ENCODE peak calls at places on chromosomes 16 and 17, in six cellular contexts. One of them, this sample, is unnamed.

GRCh38 chr16:22425036-22425801 is 50.8 kb upstream of the CDR2 start:
- DNase-seq in SK-N-SH: no peak
- DNase-seq in cardiac muscle cell: no peak
- DNase-seq in breast epithelium: peak
- DNase-seq in osteoblast: peak
- DNase-seq in endodermal cell: peak
- DNase-seq in this sample: no peak

GRCh38 chr16:53415504-53415903 is 18.8 kb upstream of the RBL2 start:
- DNase-seq in SK-N-SH: no peak
- DNase-seq in cardiac muscle cell: no peak
- DNase-seq in breast epithelium: no peak
- DNase-seq in osteoblast: no peak
- DNase-seq in endodermal cell: peak
- DNase-seq in this sample: no peak

GRCh38 chr17:4742133-4742532 is 2.4 kb upstream of the CXCL16 start:
- DNase-seq in SK-N-SH: no peak
- DNase-seq in cardiac muscle cell: no peak
- DNase-seq in breast epithelium: no peak
- DNase-seq in osteoblast: peak
- DNase-seq in endodermal cell: no peak
- DNase-seq in this sample: no peak

GRCh38 chr17:79864147-79864546 is 24.9 kb upstream of the CBX4 start:
- DNase-seq in SK-N-SH: peak
- DNase-seq in cardiac muscle cell: no peak
- DNase-seq in breast epithelium: no peak
- DNase-seq in osteoblast: no peak
- DNase-seq in endodermal cell: no peak
- DNase-seq in this sample: no peak

GRCh38 chr16:66695935-66696668 is 441 bp downstream of the CMTM4 start:
- DNase-seq in SK-N-SH: no peak
- DNase-seq in cardiac muscle cell: no peak
- DNase-seq in breast epithelium: peak
- DNase-seq in osteoblast: no peak
- DNase-seq in endodermal cell: peak
- DNase-seq in this sample: no peak

GRCh38 chr16:4913130-4913773 is 23.7 kb downstream of the PPL start:
- DNase-seq in SK-N-SH: no peak
- DNase-seq in cardiac muscle cell: no peak
- DNase-seq in breast epithelium: no peak
- DNase-seq in osteoblast: peak
- DNase-seq in endodermal cell: no peak
- DNase-seq in this sample: no peak

GRCh38 chr17:13415877-13416416 is 185.8 kb downstream of the HS3ST3A1 start:
- DNase-seq in SK-N-SH: peak
- DNase-seq in cardiac muscle cell: peak
- DNase-seq in breast epithelium: no peak
- DNase-seq in osteoblast: peak
- DNase-seq in endodermal cell: no peak
- DNase-seq in this sample: no peak

GRCh38 chr16:86858501-86858900 is 280.2 kb downstream of the FOXL1 start:
- DNase-seq in SK-N-SH: no peak
- DNase-seq in cardiac muscle cell: no peak
- DNase-seq in breast epithelium: no peak
- DNase-seq in osteoblast: no peak
- DNase-seq in endodermal cell: no peak
- DNase-seq in this sample: no peak

GRCh38 chr16:68499011-68499410 is 40.1 kb upstream of the ZFP90 start:
- DNase-seq in SK-N-SH: peak
- DNase-seq in cardiac muscle cell: peak
- DNase-seq in breast epithelium: no peak
- DNase-seq in osteoblast: no peak
- DNase-seq in endodermal cell: no peak
- DNase-seq in this sample: no peak

GRCh38 chr16:19168173-19169080 is at the start of gene SYT17:
- DNase-seq in SK-N-SH: peak
- DNase-seq in cardiac muscle cell: no peak
- DNase-seq in breast epithelium: no peak
- DNase-seq in osteoblast: no peak
- DNase-seq in endodermal cell: no peak
- DNase-seq in this sample: no peak

GRCh38 chr17:45218895-45219661 is 2.6 kb upstream of the FMNL1 start:
- DNase-seq in SK-N-SH: peak
- DNase-seq in cardiac muscle cell: peak
- DNase-seq in breast epithelium: peak
- DNase-seq in osteoblast: peak
- DNase-seq in endodermal cell: peak
- DNase-seq in this sample: no peak

GRCh38 chr16:56303066-56303705 is 111.9 kb downstream of the GNAO1 start:
- DNase-seq in SK-N-SH: no peak
- DNase-seq in cardiac muscle cell: no peak
- DNase-seq in breast epithelium: no peak
- DNase-seq in osteoblast: no peak
- DNase-seq in endodermal cell: no peak
- DNase-seq in this sample: no peak

GRCh38 chr17:37182786-37183185 is 193.0 kb upstream of the C17orf78 start:
- DNase-seq in SK-N-SH: no peak
- DNase-seq in cardiac muscle cell: peak
- DNase-seq in breast epithelium: no peak
- DNase-seq in osteoblast: no peak
- DNase-seq in endodermal cell: no peak
- DNase-seq in this sample: no peak

GRCh38 chr16:87201052-87201451 is 116.1 kb downstream of the C16orf95 start:
- DNase-seq in SK-N-SH: no peak
- DNase-seq in cardiac muscle cell: peak
- DNase-seq in breast epithelium: no peak
- DNase-seq in osteoblast: peak
- DNase-seq in endodermal cell: no peak
- DNase-seq in this sample: no peak

GRCh38 chr17:57663326-57664070 is 81.6 kb downstream of the CCDC182 start:
- DNase-seq in SK-N-SH: peak
- DNase-seq in cardiac muscle cell: no peak
- DNase-seq in breast epithelium: no peak
- DNase-seq in osteoblast: no peak
- DNase-seq in endodermal cell: peak
- DNase-seq in this sample: no peak

GRCh38 chr17:58249270-58250133 is 11.1 kb downstream of the LPO start:
- DNase-seq in SK-N-SH: peak
- DNase-seq in cardiac muscle cell: peak
- DNase-seq in breast epithelium: peak
- DNase-seq in osteoblast: peak
- DNase-seq in endodermal cell: peak
- DNase-seq in this sample: no peak

GRCh38 chr17:64788286-64789060 is 126.4 kb upstream of the SMURF2 start:
- DNase-seq in SK-N-SH: no peak
- DNase-seq in cardiac muscle cell: no peak
- DNase-seq in breast epithelium: peak
- DNase-seq in osteoblast: no peak
- DNase-seq in endodermal cell: peak
- DNase-seq in this sample: no peak

GRCh38 chr17:31580331-31581021 is 189.0 kb downstream of the RAB11FIP4 start:
- DNase-seq in SK-N-SH: no peak
- DNase-seq in cardiac muscle cell: peak
- DNase-seq in breast epithelium: no peak
- DNase-seq in osteoblast: peak
- DNase-seq in endodermal cell: no peak
- DNase-seq in this sample: no peak

GRCh38 chr16:66927012-66927436 is 1.7 kb upstream of the RRAD start:
- DNase-seq in SK-N-SH: no peak
- DNase-seq in cardiac muscle cell: peak
- DNase-seq in breast epithelium: no peak
- DNase-seq in osteoblast: peak
- DNase-seq in endodermal cell: peak
- DNase-seq in this sample: no peak

GRCh38 chr17:45801386-45801785 is 17.3 kb downstream of the CRHR1 start:
- DNase-seq in SK-N-SH: no peak
- DNase-seq in cardiac muscle cell: no peak
- DNase-seq in breast epithelium: no peak
- DNase-seq in osteoblast: no peak
- DNase-seq in endodermal cell: no peak
- DNase-seq in this sample: no peak

GRCh38 chr16:2091722-2092620 is 43.7 kb downstream of the PKD1 start:
- DNase-seq in SK-N-SH: peak
- DNase-seq in cardiac muscle cell: no peak
- DNase-seq in breast epithelium: no peak
- DNase-seq in osteoblast: no peak
- DNase-seq in endodermal cell: peak
- DNase-seq in this sample: no peak

GRCh38 chr17:70084476-70084875 is 9.5 kb downstream of the KCNJ16 start:
- DNase-seq in SK-N-SH: no peak
- DNase-seq in cardiac muscle cell: no peak
- DNase-seq in breast epithelium: no peak
- DNase-seq in osteoblast: peak
- DNase-seq in endodermal cell: no peak
- DNase-seq in this sample: no peak

GRCh38 chr17:19376799-19377198 is 1.5 kb upstream of the MAPK7 start:
- DNase-seq in SK-N-SH: no peak
- DNase-seq in cardiac muscle cell: no peak
- DNase-seq in breast epithelium: no peak
- DNase-seq in osteoblast: no peak
- DNase-seq in endodermal cell: peak
- DNase-seq in this sample: no peak

GRCh38 chr17:57876023-57876865 is 26.4 kb upstream of the MRPS23 start:
- DNase-seq in SK-N-SH: no peak
- DNase-seq in cardiac muscle cell: no peak
- DNase-seq in breast epithelium: no peak
- DNase-seq in osteoblast: peak
- DNase-seq in endodermal cell: peak
- DNase-seq in this sample: no peak

GRCh38 chr17:29412780-29413565 is 22.8 kb downstream of the TAOK1 start:
- DNase-seq in SK-N-SH: no peak
- DNase-seq in cardiac muscle cell: peak
- DNase-seq in breast epithelium: no peak
- DNase-seq in osteoblast: peak
- DNase-seq in endodermal cell: no peak
- DNase-seq in this sample: no peak

GRCh38 chr17:29409963-29410362 is 19.8 kb downstream of the TAOK1 start:
- DNase-seq in SK-N-SH: no peak
- DNase-seq in cardiac muscle cell: no peak
- DNase-seq in breast epithelium: no peak
- DNase-seq in osteoblast: no peak
- DNase-seq in endodermal cell: no peak
- DNase-seq in this sample: no peak

GRCh38 chr17:29407856-29408255 is 17.7 kb downstream of the TAOK1 start:
- DNase-seq in SK-N-SH: no peak
- DNase-seq in cardiac muscle cell: no peak
- DNase-seq in breast epithelium: no peak
- DNase-seq in osteoblast: peak
- DNase-seq in endodermal cell: no peak
- DNase-seq in this sample: no peak
- TF ChIP-seq CTCF in SK-N-SH: no peak
- TF ChIP-seq CTCF in cardiac muscle cell: no peak
- TF ChIP-seq CTCF in breast epithelium: no peak
- TF ChIP-seq CTCF in osteoblast: no peak
- TF ChIP-seq CTCF in endodermal cell: no peak
- TF ChIP-seq CTCF in this sample: no peak

GRCh38 chr16:73385701-73386100 is 337.8 kb upstream of the ZFHX3 start:
- DNase-seq in SK-N-SH: no peak
- DNase-seq in cardiac muscle cell: no peak
- DNase-seq in breast epithelium: no peak
- DNase-seq in osteoblast: no peak
- DNase-seq in endodermal cell: peak
- DNase-seq in this sample: no peak

GRCh38 chr16:73387979-73388378 is 340.1 kb upstream of the ZFHX3 start:
- DNase-seq in SK-N-SH: no peak
- DNase-seq in cardiac muscle cell: no peak
- DNase-seq in breast epithelium: no peak
- DNase-seq in osteoblast: no peak
- DNase-seq in endodermal cell: no peak
- DNase-seq in this sample: no peak

GRCh38 chr16:73389075-73389474 is 341.1 kb upstream of the ZFHX3 start:
- DNase-seq in SK-N-SH: no peak
- DNase-seq in cardiac muscle cell: no peak
- DNase-seq in breast epithelium: no peak
- DNase-seq in osteoblast: no peak
- DNase-seq in endodermal cell: no peak
- DNase-seq in this sample: no peak

GRCh38 chr16:73390936-73391335 is 343.0 kb upstream of the ZFHX3 start:
- DNase-seq in SK-N-SH: no peak
- DNase-seq in cardiac muscle cell: no peak
- DNase-seq in breast epithelium: no peak
- DNase-seq in osteoblast: no peak
- DNase-seq in endodermal cell: no peak
- DNase-seq in this sample: no peak

DNA sequence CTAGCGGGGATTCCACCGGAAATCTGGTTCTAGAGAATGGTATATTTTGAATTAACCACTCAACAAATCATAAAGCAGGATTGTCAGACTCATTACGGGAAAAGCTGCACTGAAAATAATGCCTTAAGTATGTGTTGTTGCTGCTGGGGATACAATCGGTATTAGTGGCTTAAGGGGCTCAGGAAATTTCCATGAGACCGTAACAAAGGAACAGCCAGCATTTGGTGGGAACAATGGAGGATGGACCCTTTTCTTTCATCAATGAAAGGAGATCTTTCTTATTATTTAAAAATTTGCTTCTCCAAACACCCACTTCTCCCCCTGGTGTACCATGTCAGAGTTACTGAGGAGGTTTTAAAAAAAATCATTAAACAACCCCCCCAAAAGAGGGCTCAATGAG is 342.6 kb upstream of the ZFHX3 start:
- DNase-seq in SK-N-SH: no peak
- DNase-seq in cardiac muscle cell: no peak
- DNase-seq in breast epithelium: no peak
- DNase-seq in osteoblast: no peak
- DNase-seq in endodermal cell: no peak
- DNase-seq in this sample: no peak
- TF ChIP-seq CTCF in SK-N-SH: no peak
- TF ChIP-seq CTCF in cardiac muscle cell: no peak
- TF ChIP-seq CTCF in breast epithelium: no peak
- TF ChIP-seq CTCF in osteoblast: no peak
- TF ChIP-seq CTCF in endodermal cell: no peak
- TF ChIP-seq CTCF in this sample: no peak

DNA sequence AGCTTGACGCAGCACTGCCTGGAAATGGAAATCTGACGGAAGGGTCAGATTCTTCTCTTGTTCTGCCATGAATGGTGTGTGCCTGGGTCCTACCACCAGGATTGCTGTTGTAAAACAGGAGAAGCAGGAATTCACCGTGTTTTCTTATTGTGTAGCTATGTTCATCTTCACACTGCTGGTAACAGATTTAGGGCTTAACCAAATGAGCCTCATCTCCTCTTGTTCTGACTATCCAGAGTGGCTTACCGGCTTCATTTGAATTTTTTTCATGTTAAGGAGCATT is 97.3 kb upstream of the CHMP6 start:
- DNase-seq in SK-N-SH: no peak
- DNase-seq in cardiac muscle cell: no peak
- DNase-seq in breast epithelium: no peak
- DNase-seq in osteoblast: peak
- DNase-seq in endodermal cell: no peak
- DNase-seq in this sample: no peak
- TF ChIP-seq CTCF in SK-N-SH: peak
- TF ChIP-seq CTCF in cardiac muscle cell: no peak
- TF ChIP-seq CTCF in breast epithelium: no peak
- TF ChIP-seq CTCF in osteoblast: peak
- TF ChIP-seq CTCF in endodermal cell: peak
- TF ChIP-seq CTCF in this sample: no peak

DNA sequence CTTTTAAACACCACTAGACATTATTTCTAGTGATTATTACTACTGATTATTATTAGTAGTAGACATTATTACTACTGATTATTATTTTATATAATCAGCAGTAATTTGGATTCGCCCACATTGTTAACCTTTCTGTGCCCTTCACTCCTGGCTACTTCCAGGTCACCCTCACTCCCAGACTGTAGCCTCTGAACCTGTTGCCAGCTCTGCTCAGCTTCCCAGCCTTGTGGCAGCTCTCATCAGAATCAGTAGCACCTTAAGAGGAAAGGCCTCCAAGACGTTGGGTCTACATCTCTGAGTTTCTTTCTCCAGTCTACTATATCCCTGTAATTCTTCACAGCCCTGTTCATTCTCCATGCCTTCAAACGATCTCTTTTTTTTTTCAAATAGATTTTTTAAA is 137.0 kb downstream of the KATNIP start:
- DNase-seq in SK-N-SH: no peak
- DNase-seq in cardiac muscle cell: no peak
- DNase-seq in breast epithelium: no peak
- DNase-seq in osteoblast: no peak
- DNase-seq in endodermal cell: no peak
- DNase-seq in this sample: no peak
- TF ChIP-seq CTCF in SK-N-SH: no peak
- TF ChIP-seq CTCF in cardiac muscle cell: no peak
- TF ChIP-seq CTCF in breast epithelium: no peak
- TF ChIP-seq CTCF in osteoblast: no peak
- TF ChIP-seq CTCF in endodermal cell: no peak
- TF ChIP-seq CTCF in this sample: no peak

This sample was measured in esophagus muscularis mucosa.